ENCODE peak calls at places on chromosome 2, in five cellular contexts. N, A, P, M and K are unnamed samples.

GRCh38 chr2:118016911-118017310 is 3.0 kb upstream of the CCDC93 start:
- DNase-seq in N (peak; percentile 21), A (no peak), P (no peak), M (no peak), K (no peak)

GRCh38 chr2:66897676-66898280 is 462.9 kb downstream of the MEIS1 start:
- DNase-seq in N (no peak), A (no peak), P (no peak), M (no peak), K (no peak)

GRCh38 chr2:179049546-179050311 is at the start of gene CCDC141:
- DNase-seq in N (no peak), A (peak; percentile 31), P (no peak), M (no peak), K (no peak)

GRCh38 chr2:212970132-212970531 is 181.3 kb downstream of the IKZF2 start:
- DNase-seq in N (peak; percentile 69), A (no peak), P (no peak), M (no peak), K (no peak)

GRCh38 chr2:64225491-64225890 is 81.3 kb upstream of the PELI1 start:
- DNase-seq in N (peak; percentile 78), A (no peak), P (no peak), M (peak; percentile 31), K (no peak)

GRCh38 chr2:181371782-181372292 is 85.3 kb upstream of the ITGA4 start:
- DNase-seq in N (no peak), A (no peak), P (no peak), M (no peak), K (no peak)

GRCh38 chr2:228675042-228675441 is 493.6 kb upstream of the SPHKAP start:
- DNase-seq in N (peak; percentile 12), A (no peak), P (no peak), M (no peak), K (no peak)

GRCh38 chr2:220998156-220998555 is 573.9 kb downstream of the EPHA4 start:
- DNase-seq in N (no peak), A (no peak), P (no peak), M (no peak), K (no peak)

GRCh38 chr2:128374711-128375413 is 56.2 kb upstream of the HS6ST1 start:
- DNase-seq in N (no peak), A (no peak), P (no peak), M (no peak), K (no peak)

GRCh38 chr2:69798466-69798908 is 31.0 kb upstream of the GMCL1 start:
- DNase-seq in N (peak; percentile 58), A (no peak), P (no peak), M (no peak), K (no peak)

GRCh38 chr2:158740591-158740990 is 54.5 kb upstream of the DAPL1 start:
- DNase-seq in N (peak; percentile 63), A (no peak), P (no peak), M (no peak), K (no peak)

GRCh38 chr2:50863856-50864255 is 168.1 kb downstream of the NRXN1 start:
- DNase-seq in N (no peak), A (no peak), P (peak; percentile 60), M (no peak), K (no peak)

GRCh38 chr2:14632133-14632936 is at the start of gene LRATD1:
- DNase-seq in N (peak; percentile 95), A (peak; percentile 24), P (peak; percentile 98), M (no peak), K (peak; percentile 48)

GRCh38 chr2:237507478-237507877 is 20.4 kb downstream of the MLPH start:
- DNase-seq in N (no peak), A (no peak), P (no peak), M (no peak), K (no peak)

GRCh38 chr2:223957092-223957851 is at the start of gene MRPL44:
- DNase-seq in N (peak; percentile 95), A (peak; percentile 93), P (peak; percentile 98), M (peak; percentile 92), K (peak; percentile 81)

GRCh38 chr2:37132914-37133313 is 23.9 kb downstream of the EIF2AK2 start:
- DNase-seq in N (no peak), A (no peak), P (no peak), M (no peak), K (no peak)

GRCh38 chr2:237278593-237278992 is 135.4 kb downstream of the COL6A3 start:
- DNase-seq in N (no peak), A (no peak), P (no peak), M (no peak), K (no peak)

GRCh38 chr2:154794328-154794870 is 95.9 kb downstream of the KCNJ3 start:
- DNase-seq in N (no peak), A (no peak), P (no peak), M (no peak), K (no peak)

GRCh38 chr2:43725711-43726246 is 48.1 kb upstream of the DYNC2LI1 start:
- DNase-seq in N (no peak), A (no peak), P (no peak), M (no peak), K (no peak)

GRCh38 chr2:74006424-74006823 is 21.7 kb downstream of the TET3 start:
- DNase-seq in N (no peak), A (no peak), P (no peak), M (no peak), K (no peak)

GRCh38 chr2:206733341-206733740 is 15.1 kb upstream of the DYTN start:
- DNase-seq in N (no peak), A (no peak), P (no peak), M (no peak), K (no peak)

GRCh38 chr2:48107326-48107925 is 201.1 kb upstream of the FBXO11 start:
- DNase-seq in N (peak; percentile 90), A (no peak), P (no peak), M (peak; percentile 73), K (no peak)

GRCh38 chr2:219017166-219017931 is 24.0 kb downstream of the CFAP65 start:
- DNase-seq in N (no peak), A (no peak), P (no peak), M (no peak), K (no peak)

GRCh38 chr2:233429175-233429897 is 75.0 kb downstream of the DGKD start:
- DNase-seq in N (no peak), A (no peak), P (no peak), M (no peak), K (no peak)

GRCh38 chr2:13611939-13612338 is 895.2 kb downstream of the TRIB2 start:
- DNase-seq in N (no peak), A (no peak), P (no peak), M (no peak), K (no peak)

GRCh38 chr2:46690825-46691224 is 211.5 kb downstream of the TMEM247 start:
- DNase-seq in N (no peak), A (no peak), P (no peak), M (peak; percentile 65), K (no peak)

GRCh38 chr2:8609357-8609804 is 72.5 kb upstream of the ID2 start:
- DNase-seq in N (no peak), A (no peak), P (peak; percentile 20), M (no peak), K (no peak)

GRCh38 chr2:88181511-88181910 is 11.4 kb downstream of the THNSL2 start:
- DNase-seq in N (peak; percentile 73), A (no peak), P (no peak), M (no peak), K (no peak)

GRCh38 chr2:109438773-109439191 is 175.0 kb downstream of the SEPTIN10 start:
- DNase-seq in N (peak; percentile 50), A (no peak), P (no peak), M (no peak), K (no peak)

GRCh38 chr2:98469862-98470544 is 25.3 kb downstream of the INPP4A start:
- DNase-seq in N (no peak), A (no peak), P (no peak), M (no peak), K (no peak)

GRCh38 chr2:20484810-20485611 is 38.1 kb downstream of the RHOB start:
- DNase-seq in N (no peak), A (no peak), P (no peak), M (no peak), K (no peak)

GRCh38 chr2:33086400-33087015 is 139.8 kb downstream of the LTBP1 start:
- DNase-seq in N (peak; percentile 31), A (no peak), P (no peak), M (no peak), K (no peak)

GRCh38 chr2:8993196-8993901 is 10.1 kb downstream of the MBOAT2 start:
- DNase-seq in N (no peak), A (no peak), P (peak; percentile 20), M (no peak), K (no peak)

DNA sequence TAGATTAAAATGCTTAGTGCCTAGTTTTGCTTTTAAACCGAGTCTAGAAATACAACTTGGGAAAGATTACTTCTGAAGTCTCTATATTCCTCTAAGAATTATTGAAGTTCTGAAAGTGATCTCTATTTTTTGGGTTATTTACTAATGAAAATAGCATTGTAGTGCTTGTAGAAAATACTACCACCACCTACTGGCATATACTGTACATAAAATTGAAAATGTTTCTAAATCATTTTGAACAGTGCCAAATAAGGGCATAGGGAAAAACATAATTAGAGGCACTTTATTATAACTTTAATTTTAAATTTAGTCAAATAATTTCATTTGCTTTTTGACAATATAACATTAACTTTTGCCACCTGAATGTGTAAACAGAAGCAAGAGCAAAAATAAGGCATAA is 1399.6 kb upstream of the ZEB2 start:
- DNase-seq in N (no peak), A (no peak), P (no peak), M (no peak), K (no peak)
- TF ChIP-seq CTCF in N (no peak), A (no peak), P (no peak), M (peak; percentile 58), K (no peak)

DNA sequence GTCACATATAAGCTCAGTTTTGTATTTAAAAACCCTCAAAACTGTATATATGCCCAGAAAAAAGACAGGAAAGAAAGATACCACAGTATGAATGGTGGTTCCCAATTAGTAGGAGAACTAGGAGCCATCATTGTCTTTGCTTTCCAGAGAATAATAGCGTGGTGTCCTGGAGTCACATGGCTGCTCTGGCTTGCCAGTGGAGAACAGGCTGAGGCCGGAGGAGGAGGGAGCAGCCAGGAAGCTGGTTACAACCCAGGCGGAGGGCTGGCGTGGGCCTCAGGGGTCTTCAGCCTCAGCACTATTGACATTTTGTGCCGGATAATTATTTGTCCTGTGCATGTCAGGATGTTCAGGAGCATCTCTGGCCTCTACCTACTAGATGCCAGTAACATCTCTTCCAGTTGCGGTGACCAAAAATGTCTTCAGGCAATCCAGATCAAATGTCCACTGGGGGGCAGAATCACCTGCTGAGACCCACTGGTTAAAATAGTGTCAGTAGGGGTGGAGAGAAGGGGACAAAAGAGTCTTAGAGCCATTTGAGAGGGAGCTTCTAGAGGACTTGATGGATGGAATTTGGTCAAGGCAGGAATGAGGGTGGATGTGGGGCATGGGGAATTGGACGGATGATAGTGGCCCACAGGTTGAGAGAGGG is 144.8 kb downstream of the AGAP1 start:
- DNase-seq in N (no peak), A (no peak), P (peak; percentile 28), M (no peak), K (no peak)
- TF ChIP-seq CTCF in N (no peak), A (no peak), P (peak; percentile 43), M (peak; percentile 37), K (no peak)

DNA sequence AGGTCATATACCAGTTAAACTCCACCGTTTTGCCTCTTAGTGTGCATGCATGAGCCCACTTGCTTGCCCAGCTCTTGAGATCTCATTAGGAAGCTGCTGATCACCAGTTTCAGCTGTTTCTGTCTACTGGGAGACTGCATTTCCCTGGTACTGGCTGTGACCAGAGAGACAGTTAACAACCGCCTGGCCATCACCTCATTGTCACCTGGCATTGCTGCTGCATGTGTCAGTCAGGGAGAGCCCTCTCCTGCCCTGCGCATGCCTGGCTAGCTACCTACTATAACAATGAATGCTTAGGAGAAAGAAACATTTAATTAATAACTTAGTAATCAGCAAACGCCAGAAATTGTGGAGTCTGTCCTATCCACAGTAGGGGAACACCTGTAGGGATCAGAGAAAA is 265.8 kb upstream of the CYRIA start:
- DNase-seq in N (no peak), A (no peak), P (no peak), M (no peak), K (no peak)
- TF ChIP-seq CTCF in N (no peak), A (no peak), P (no peak), M (no peak), K (no peak)

GRCh38 chr2:169452080-169452479 is 27.2 kb upstream of the BBS5 start:
- DNase-seq in N (peak; percentile 55), A (peak; percentile 31), P (peak; percentile 58), M (no peak), K (no peak)
- TF ChIP-seq CTCF in N (peak; percentile 44), A (peak; percentile 49), P (peak; percentile 62), M (peak; percentile 63), K (no peak)